ENCODE peak calls at places on chromosomes 1 and 21, in four cellular contexts. I, T, Q and J are unnamed samples.

GRCh38 chr1:98048234-98048633 is 127.4 kb upstream of the DPYD start:
- DNase-seq in Q (peak; percentile 76), T (peak; percentile 77), I (peak; percentile 58), J (peak; percentile 86)

GRCh38 chr21:34673006-34673405 is 4.2 kb downstream of the CLIC6 start:
- DNase-seq in I (no peak), Q (no peak), T (no peak), J (no peak)

GRCh38 chr1:155864393-155864792 is 5.0 kb downstream of the SYT11 start:
- DNase-seq in Q (no peak), I (no peak), T (no peak), J (no peak)

GRCh38 chr1:71414229-71414628 is 333.4 kb upstream of the ZRANB2 start:
- DNase-seq in I (no peak), T (no peak), Q (no peak), J (no peak)

GRCh38 chr1:189121941-189122340 is 1355.7 kb downstream of the BRINP3 start:
- DNase-seq in T (no peak), I (no peak), Q (no peak), J (no peak)

GRCh38 chr1:161930064-161930463 is 93.6 kb downstream of the OLFML2B start:
- DNase-seq in I (no peak), T (no peak), Q (no peak), J (no peak)

GRCh38 chr1:18681423-18681835 is 50.8 kb downstream of the PAX7 start:
- DNase-seq in Q (no peak), T (no peak), I (peak; percentile 66), J (no peak)

GRCh38 chr1:102550729-102551384 is 554.1 kb upstream of the OLFM3 start:
- DNase-seq in I (peak; percentile 22), Q (no peak), T (no peak), J (no peak)

GRCh38 chr1:39047374-39048229 is 21.5 kb downstream of the NDUFS5 start:
- DNase-seq in I (peak; percentile 53), Q (peak; percentile 41), T (no peak), J (peak; percentile 69)

GRCh38 chr1:163035791-163036249 is 33.3 kb upstream of the RGS4 start:
- DNase-seq in T (no peak), Q (no peak), I (peak; percentile 13), J (no peak)

GRCh38 chr1:115363171-115363570 is 25.1 kb upstream of the NGF start:
- DNase-seq in Q (no peak), I (no peak), T (no peak), J (no peak)
- H3K27ac ChIP-seq in Q (no peak overlapping the region), I (no peak overlapping the region), T (no peak overlapping the region), J (no peak overlapping the region)

GRCh38 chr1:69077198-69077597 is 490.5 kb upstream of the LRRC7 start:
- DNase-seq in I (no peak), Q (no peak), T (no peak), J (no peak)

GRCh38 chr1:69077633-69078032 is 490.1 kb upstream of the LRRC7 start:
- DNase-seq in Q (no peak), I (no peak), T (no peak), J (no peak)

GRCh38 chr1:69081671-69082070 is 486.1 kb upstream of the LRRC7 start:
- DNase-seq in T (no peak), Q (no peak), I (no peak), J (no peak)

GRCh38 chr1:69086148-69086547 is 481.6 kb upstream of the LRRC7 start:
- DNase-seq in Q (no peak), T (no peak), I (no peak), J (no peak)

GRCh38 chr1:69082312-69082711 is 485.4 kb upstream of the LRRC7 start:
- DNase-seq in I (no peak), Q (no peak), T (no peak), J (no peak)
- TF ChIP-seq EP300 in I (no peak), Q (no peak), T (no peak), J (no peak)

DNA sequence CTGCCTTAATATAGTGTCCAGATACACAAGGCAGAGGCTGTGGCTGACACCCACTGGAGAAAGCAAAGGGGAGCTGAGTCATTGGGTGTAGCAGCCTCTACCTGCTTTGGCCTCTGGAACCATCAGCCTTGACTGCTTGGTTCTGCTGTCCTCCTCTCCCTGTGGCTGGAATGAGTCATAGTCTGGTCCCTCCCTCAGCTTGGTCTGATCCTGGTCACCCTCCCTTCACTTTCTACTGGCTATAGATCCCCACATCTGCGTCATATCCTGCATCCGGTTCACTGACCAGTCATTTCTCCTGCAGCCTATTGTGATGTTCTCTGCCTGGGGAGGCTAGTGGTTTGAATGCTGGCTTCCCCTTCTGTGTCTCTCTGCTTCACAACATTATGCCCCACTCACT is 372.7 kb upstream of the DAB1 start:
- DNase-seq in I (peak; percentile 0), T (no peak), Q (no peak), J (no peak)
- H3K27ac ChIP-seq in I (no peak overlapping the region), T (no peak overlapping the region), Q (no peak overlapping the region), J (no peak overlapping the region)

DNA sequence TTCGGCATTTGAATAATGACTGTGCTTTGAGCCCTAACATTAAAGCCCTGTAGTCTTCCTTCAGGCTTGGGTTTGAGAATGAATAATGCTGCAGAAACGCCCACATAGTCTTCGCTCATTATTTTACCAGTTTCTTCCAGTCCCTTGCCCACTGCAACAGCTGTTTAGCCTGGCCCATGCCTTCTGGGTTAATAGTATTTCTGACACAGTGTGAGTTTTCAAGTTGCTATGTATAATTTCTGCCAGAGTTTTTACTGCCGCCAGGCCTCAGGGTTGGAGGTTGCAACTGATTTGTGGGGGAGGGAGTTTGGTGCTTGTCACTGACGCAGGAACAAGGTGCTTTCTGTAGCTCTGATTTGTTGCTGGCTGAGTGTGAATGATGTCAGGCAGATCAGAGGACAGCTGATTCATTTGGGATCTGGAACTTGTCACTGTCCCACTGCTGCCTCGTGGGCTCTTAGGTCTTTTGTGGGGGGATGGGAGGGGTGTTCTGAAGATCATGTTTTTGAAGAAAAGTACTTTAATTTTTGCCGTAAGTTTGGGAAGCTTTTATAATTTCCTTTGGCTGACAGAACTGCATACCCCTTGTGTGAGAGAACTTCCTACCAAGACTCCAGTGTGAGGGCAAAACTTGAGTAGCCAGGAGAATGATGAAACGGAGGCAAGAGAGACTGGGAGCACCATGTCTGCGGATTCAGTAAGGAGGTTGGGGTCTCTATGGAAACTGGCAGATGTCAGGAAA is 109.9 kb downstream of the MAST2 start:
- DNase-seq in T (no peak), I (no peak), Q (peak; percentile 5), J (peak; percentile 89)
- TF ChIP-seq EP300 in T (peak; percentile 87), I (no peak), Q (peak; percentile 53), J (peak; percentile 92)

GRCh38 chr1:20698195-20698910 is 19.5 kb downstream of the KIF17 start:
- DNase-seq in T (no peak), I (peak; percentile 37), Q (no peak), J (no peak)

GRCh38 chr1:20695503-20695902 is 22.3 kb downstream of the KIF17 start:
- DNase-seq in Q (no peak), T (no peak), I (no peak), J (no peak)

GRCh38 chr1:20697560-20697959 is 20.2 kb downstream of the KIF17 start:
- DNase-seq in I (no peak), T (no peak), Q (no peak), J (no peak)

GRCh38 chr1:20699558-20699957 is 18.2 kb downstream of the KIF17 start:
- DNase-seq in Q (no peak), T (no peak), I (no peak), J (no peak)

GRCh38 chr1:20696397-20697333 is 21.1 kb downstream of the KIF17 start:
- DNase-seq in T (peak; percentile 80), Q (peak; percentile 83), I (peak; percentile 87), J (peak; percentile 96)
- H3K27ac ChIP-seq in T (peak overlapping the region; percentile 79), Q (peak overlapping the region; percentile 71), I (peak overlapping the region; percentile 97), J (peak overlapping the region; percentile 80)

DNA sequence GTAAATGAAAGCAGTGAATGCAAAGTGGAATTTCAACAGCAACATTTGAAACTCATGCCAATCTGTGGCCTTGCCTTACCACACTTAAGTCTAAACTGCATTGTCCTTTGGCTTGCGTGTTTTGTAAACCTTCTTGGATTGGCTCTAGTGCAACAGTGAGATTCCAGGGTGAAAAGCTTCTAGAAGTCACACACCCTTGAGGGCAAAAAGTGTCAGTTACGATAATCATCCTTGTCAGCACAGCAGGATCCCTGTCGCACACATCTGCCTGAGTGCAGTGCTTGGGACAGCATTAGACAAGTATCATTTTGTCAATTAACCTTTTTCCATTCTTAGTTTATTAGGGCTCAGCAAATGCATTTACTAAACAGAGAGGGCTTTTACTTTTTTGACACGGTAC is 243.4 kb upstream of the PTBP2 start:
- DNase-seq in T (no peak), Q (no peak), I (no peak), J (no peak)
- TF ChIP-seq EP300 in T (no peak), Q (no peak), I (no peak), J (no peak)

DNA sequence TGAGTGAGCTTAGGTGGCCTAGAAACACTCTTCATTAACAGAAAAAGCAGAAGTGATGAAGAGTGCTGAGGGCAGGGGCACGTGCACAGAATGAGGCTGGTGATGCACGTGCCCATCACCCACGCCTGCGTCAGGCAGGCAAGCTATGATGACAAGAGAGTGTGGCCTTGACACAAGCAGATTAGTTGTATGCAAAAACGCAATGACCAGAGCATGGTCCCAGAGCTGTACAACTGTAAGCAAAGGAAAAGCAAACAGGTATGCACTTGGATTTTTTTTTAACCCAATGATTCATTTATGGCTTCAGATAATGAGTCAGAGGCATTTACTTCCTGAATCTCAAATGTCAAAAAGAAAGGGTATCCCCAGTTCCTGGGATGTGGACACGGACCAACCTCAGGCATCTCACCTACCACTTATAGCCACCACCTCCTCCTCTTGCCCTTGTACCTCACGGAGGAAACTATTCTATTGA is 9.1 kb upstream of the TMEM61 start:
- DNase-seq in T (no peak), I (peak; percentile 39), Q (no peak), J (no peak)
- H3K27ac ChIP-seq in T (no peak overlapping the region), I (no peak overlapping the region), Q (no peak overlapping the region), J (no peak overlapping the region)